ENCODE peak calls at places on chromosomes 13 and 19, in four cellular contexts. F is HepG2, B is SK-N-SH, S is K562. O is an unnamed sample.

GRCh38 chr13:97435794-97436193 is 1.8 kb downstream of the RAP2A start:
- DNase-seq in F (no peak), B (no peak), S (no peak), O (no peak)

GRCh38 chr13:34369925-34370324 is 552.0 kb downstream of the RFC3 start:
- DNase-seq in F (no peak), B (no peak), S (no peak), O (no peak)

GRCh38 chr13:90510319-90510718 is 837.2 kb upstream of the MIR17HG start:
- DNase-seq in F (no peak), B (no peak), S (no peak), O (no peak)

GRCh38 chr13:20182231-20182846 is 10.4 kb downstream of the GJB2 start:
- DNase-seq in F (peak; percentile 63), B (peak; percentile 84), S (peak; percentile 63), O (peak; percentile 57)

GRCh38 chr13:113337556-113337955 is 26.4 kb downstream of the GRTP1 start:
- DNase-seq in F (no peak), B (no peak), S (peak; percentile 16), O (no peak)

GRCh38 chr13:30934381-30934780 is 1.9 kb downstream of the TEX26 start:
- DNase-seq in F (peak; percentile 30), B (no peak), S (no peak), O (no peak)

GRCh38 chr19:41997851-41998229 is 3.8 kb upstream of the ATP1A3 start:
- DNase-seq in F (no peak), B (peak; percentile 87), S (no peak), O (no peak)

GRCh38 chr13:78601124-78601885 is 2.0 kb downstream of the POU4F1 start:
- DNase-seq in F (no peak), B (peak; percentile 45), S (no peak), O (no peak)

GRCh38 chr13:30872685-30873443 is 33.2 kb upstream of the MEDAG start:
- DNase-seq in F (peak; percentile 26), B (peak; percentile 55), S (no peak), O (no peak)

GRCh38 chr13:76934671-76935070 is 13.6 kb upstream of the ACOD1 start:
- DNase-seq in F (no peak), B (peak; percentile 8), S (no peak), O (no peak)

GRCh38 chr19:13026478-13026999 is 31.3 kb downstream of the NFIX start:
- DNase-seq in F (peak; percentile 96), B (no peak), S (no peak), O (no peak)

GRCh38 chr13:25148005-25148798 is 23.9 kb downstream of the AMER2 start:
- DNase-seq in F (no peak), B (no peak), S (no peak), O (no peak)

GRCh38 chr13:46100191-46100877 is 4.5 kb downstream of the CPB2 start:
- DNase-seq in F (no peak), B (no peak), S (peak; percentile 46), O (no peak)

GRCh38 chr13:81017525-81018152 is 676.7 kb upstream of the SPRY2 start:
- DNase-seq in F (peak; percentile 28), B (peak; percentile 44), S (peak; percentile 11), O (peak; percentile 16)

GRCh38 chr13:27339299-27339698 is 68.7 kb downstream of the RASL11A start:
- DNase-seq in F (peak; percentile 60), B (peak; percentile 61), S (peak; percentile 61), O (peak; percentile 78)

GRCh38 chr13:50731400-50731799 is 112.1 kb downstream of the DLEU7 start:
- DNase-seq in F (no peak), B (no peak), S (no peak), O (no peak)

GRCh38 chr19:49684983-49685553 is 4.3 kb upstream of the ADM5 start:
- DNase-seq in F (no peak), B (no peak), S (no peak), O (no peak)

GRCh38 chr13:31627097-31627496 is 112.2 kb upstream of the RXFP2 start:
- DNase-seq in F (no peak), B (no peak), S (no peak), O (no peak)

GRCh38 chr13:101474419-101474957 is 22.0 kb downstream of the ITGBL1 start:
- DNase-seq in F (no peak), B (no peak), S (no peak), O (no peak)

GRCh38 chr13:28493740-28494536 is 990 bp downstream of the FLT1 start:
- DNase-seq in F (no peak), B (peak; percentile 28), S (no peak), O (no peak)

GRCh38 chr13:30880756-30881155 is 25.3 kb upstream of the MEDAG start:
- DNase-seq in F (peak; percentile 37), B (no peak), S (no peak), O (no peak)

GRCh38 chr13:97226788-97227627 is 4.9 kb downstream of the MBNL2 start:
- DNase-seq in F (no peak), B (no peak), S (peak; percentile 76), O (no peak)

GRCh38 chr13:113489171-113489548 is 1.4 kb downstream of the DCUN1D2 start:
- DNase-seq in F (peak; percentile 16), B (no peak), S (peak; percentile 14), O (no peak)

GRCh38 chr19:40502647-40503046 is 35.8 kb downstream of the SPTBN4 start:
- DNase-seq in F (peak; percentile 31), B (no peak), S (peak; percentile 26), O (peak; percentile 41)

GRCh38 chr19:33438016-33438671 is 64.6 kb downstream of the CEBPG start:
- DNase-seq in F (no peak), B (peak; percentile 89), S (no peak), O (no peak)

GRCh38 chr13:87128006-87128405 is 543.2 kb upstream of the SLITRK5 start:
- DNase-seq in F (no peak), B (no peak), S (no peak), O (no peak)

GRCh38 chr13:97174638-97175037 is 47.5 kb upstream of the MBNL2 start:
- DNase-seq in F (no peak), B (no peak), S (no peak), O (no peak)

GRCh38 chr13:41655997-41656396 is 198.6 kb downstream of the RGCC start:
- DNase-seq in F (no peak), B (no peak), S (no peak), O (no peak)

GRCh38 chr13:41654800-41655199 is 197.4 kb downstream of the RGCC start:
- DNase-seq in F (no peak), B (no peak), S (no peak), O (no peak)

GRCh38 chr13:41651413-41652068 is 194.2 kb downstream of the RGCC start:
- DNase-seq in F (no peak), B (no peak), S (no peak), O (no peak)

GRCh38 chr13:41650706-41651105 is 193.4 kb downstream of the RGCC start:
- DNase-seq in F (no peak), B (no peak), S (no peak), O (no peak)

DNA sequence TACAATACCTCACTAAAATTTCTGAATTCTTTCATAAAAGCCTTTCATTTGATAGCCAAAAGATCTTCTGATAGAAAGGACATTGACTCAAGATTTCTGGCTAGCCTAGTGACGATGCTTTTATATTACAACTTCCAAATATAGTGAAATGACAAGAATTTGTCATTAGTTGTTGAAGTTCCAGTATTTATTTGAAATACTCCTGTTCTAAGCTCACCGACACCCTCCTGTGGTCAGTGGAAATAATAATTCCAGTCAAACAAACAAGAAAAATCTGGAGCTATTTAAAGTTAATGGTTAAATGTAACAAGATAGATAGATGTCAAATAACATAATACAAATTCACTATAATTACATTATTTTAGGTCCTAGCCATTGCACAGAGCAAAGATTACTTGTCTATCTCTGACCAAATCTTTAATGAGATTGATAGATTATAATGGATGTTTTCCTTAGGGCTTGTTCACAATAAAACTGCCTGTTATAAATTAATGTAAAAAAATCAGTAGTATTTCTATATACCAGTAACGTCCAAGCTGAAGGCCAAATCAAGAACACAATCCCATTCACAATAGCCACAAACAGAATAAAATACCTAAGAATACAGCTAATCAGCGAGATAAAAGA is 195.5 kb downstream of the RGCC start:
- DNase-seq in F (peak; percentile 62), B (peak; percentile 60), S (peak; percentile 21), O (peak; percentile 23)
- TF ChIP-seq ELF1 in F (no peak), B (no peak), S (no peak), O (no peak)

GRCh38 chr19:6772866-6773322 is 386 bp downstream of the VAV1 start:
- DNase-seq in F (no peak), B (no peak), S (no peak), O (no peak)

GRCh38 chr19:6774821-6775707 is 2.6 kb downstream of the VAV1 start:
- DNase-seq in F (no peak), B (no peak), S (no peak), O (no peak)

GRCh38 chr19:6769006-6769637 is 1.9 kb upstream of the SH2D3A start:
- DNase-seq in F (no peak), B (peak; percentile 58), S (peak; percentile 61), O (no peak)

GRCh38 chr19:6773323-6773931 is 919 bp downstream of the VAV1 start:
- DNase-seq in F (no peak), B (no peak), S (peak; percentile 43), O (no peak)

DNA sequence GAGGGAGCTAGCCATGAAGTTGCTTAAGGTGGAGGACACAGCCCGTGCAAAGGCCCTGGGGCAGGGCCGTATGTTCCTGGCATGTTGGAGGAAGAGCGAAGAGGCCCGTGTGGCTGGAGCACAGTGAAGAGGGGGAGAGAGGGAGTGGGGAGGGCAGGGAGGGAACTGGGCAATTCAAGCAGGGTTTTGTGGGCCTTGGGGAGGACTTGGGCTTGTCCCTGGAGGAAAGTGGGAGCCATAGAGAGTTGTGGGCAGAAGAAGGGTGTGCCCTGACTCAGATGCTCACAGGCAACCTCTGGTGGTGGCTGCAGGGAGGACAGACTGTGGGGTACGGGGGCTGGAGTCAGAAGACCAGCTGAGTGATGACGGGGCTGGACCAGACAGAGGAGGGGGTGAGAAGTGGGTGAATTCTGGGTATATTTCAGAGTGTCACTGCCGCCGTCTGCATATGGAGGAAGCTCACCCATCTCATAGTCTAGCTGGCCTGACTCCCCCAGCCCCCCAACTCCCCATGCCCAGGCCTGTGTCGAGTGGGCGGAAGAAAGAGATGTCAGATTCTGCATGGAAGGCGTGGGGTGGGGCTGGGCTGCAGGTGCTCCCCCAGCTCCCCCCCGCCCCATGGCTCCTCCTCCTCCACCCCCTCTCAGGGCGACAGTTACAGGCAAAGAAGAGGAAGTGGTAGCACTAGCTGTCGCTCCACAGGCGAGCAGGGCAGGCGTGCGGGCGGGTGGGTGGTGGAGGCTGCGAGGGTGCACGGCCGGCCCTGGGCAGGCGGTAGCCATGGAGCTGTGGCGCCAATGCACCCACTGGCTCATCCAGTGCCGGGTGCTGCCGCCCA is at the start of gene VAV1:
- DNase-seq in F (no peak), B (peak; percentile 53), S (peak; percentile 77), O (no peak)
- TF ChIP-seq CTCF in F (no peak), B (no peak), S (peak; percentile 30), O (no peak)

GRCh38 chr13:85492283-85492682 is 306.9 kb downstream of the SLITRK6 start:
- DNase-seq in F (no peak), B (no peak), S (no peak), O (no peak)
- TF ChIP-seq ELF1 in F (no peak), B (no peak), S (no peak), O (no peak)

GRCh38 chr19:15812059-15812722 is 3.3 kb downstream of the OR10H1 start:
- DNase-seq in F (no peak), B (no peak), S (peak; percentile 40), O (peak; percentile 72)
- TF ChIP-seq CTCF in F (peak; percentile 38), B (no peak), S (peak; percentile 67), O (peak; percentile 85)

GRCh38 chr19:15107056-15108010 is at the start of gene SYDE1:
- DNase-seq in F (peak; percentile 50), B (peak; percentile 88), S (no peak), O (no peak)
- TF ChIP-seq ELF1 in F (no peak), B (peak; percentile 34), S (no peak), O (no peak)

O was measured in HCT116.